ENCODE peak calls at places on chromosomes 13 and 19, in four cellular contexts. One of them, this sample, is unnamed.

GRCh38 chr19:52219611-52220010 is 29.8 kb downstream of the PPP2R1A start:
- DNase-seq in HepG2: no peak
- DNase-seq in breast epithelium: no peak
- DNase-seq in transverse colon: no peak
- DNase-seq in this sample: no peak

GRCh38 chr13:102970542-102970941 is 95.7 kb downstream of the SLC10A2 start:
- DNase-seq in HepG2: no peak
- DNase-seq in transverse colon: no peak
- DNase-seq in breast epithelium: no peak
- DNase-seq in this sample: no peak

GRCh38 chr13:51324714-51325440 is 14.6 kb upstream of the SERPINE3 start:
- DNase-seq in HepG2: no peak
- DNase-seq in transverse colon: no peak
- DNase-seq in breast epithelium: no peak
- DNase-seq in this sample: no peak

GRCh38 chr19:46860846-46861690 is at the start of gene ARHGAP35:
- DNase-seq in transverse colon: peak
- DNase-seq in HepG2: no peak
- DNase-seq in breast epithelium: peak
- DNase-seq in this sample: no peak

GRCh38 chr19:48867119-48867921 is 1.1 kb downstream of the PLEKHA4 start:
- DNase-seq in HepG2: no peak
- DNase-seq in breast epithelium: no peak
- DNase-seq in transverse colon: no peak
- DNase-seq in this sample: no peak

GRCh38 chr13:63381078-63381859 is 1965.6 kb upstream of the PCDH20 start:
- DNase-seq in breast epithelium: no peak
- DNase-seq in transverse colon: no peak
- DNase-seq in HepG2: no peak
- DNase-seq in this sample: no peak

GRCh38 chr19:2477141-2477710 is 1.3 kb downstream of the GADD45B start:
- DNase-seq in transverse colon: peak
- DNase-seq in HepG2: no peak
- DNase-seq in breast epithelium: peak
- DNase-seq in this sample: no peak

GRCh38 chr19:10093295-10094186 is 7.4 kb downstream of the SHFL start:
- DNase-seq in breast epithelium: no peak
- DNase-seq in transverse colon: no peak
- DNase-seq in HepG2: no peak
- DNase-seq in this sample: no peak

GRCh38 chr19:51263808-51264207 is 12.9 kb downstream of the SIGLECL1 start:
- DNase-seq in transverse colon: no peak
- DNase-seq in HepG2: no peak
- DNase-seq in breast epithelium: no peak
- DNase-seq in this sample: no peak

GRCh38 chr19:1699386-1699785 is 47.0 kb upstream of the TCF3 start:
- DNase-seq in transverse colon: no peak
- DNase-seq in HepG2: no peak
- DNase-seq in breast epithelium: no peak
- DNase-seq in this sample: no peak

GRCh38 chr13:23637813-23638212 is 67.6 kb downstream of the TNFRSF19 start:
- DNase-seq in breast epithelium: no peak
- DNase-seq in transverse colon: no peak
- DNase-seq in HepG2: no peak
- DNase-seq in this sample: no peak

GRCh38 chr13:21176982-21177284 is 475 bp downstream of the MRPL57 start:
- DNase-seq in transverse colon: no peak
- DNase-seq in HepG2: no peak
- DNase-seq in breast epithelium: no peak
- DNase-seq in this sample: no peak

GRCh38 chr19:15527705-15528104 is 19.4 kb downstream of the CYP4F22 start:
- DNase-seq in breast epithelium: no peak
- DNase-seq in transverse colon: no peak
- DNase-seq in HepG2: no peak
- DNase-seq in this sample: no peak

GRCh38 chr13:112839347-112840105 is 129.5 kb upstream of the MCF2L start:
- DNase-seq in breast epithelium: no peak
- DNase-seq in transverse colon: no peak
- DNase-seq in HepG2: no peak
- DNase-seq in this sample: no peak

GRCh38 chr19:55084416-55084815 is 8.7 kb downstream of the EPS8L1 start:
- DNase-seq in transverse colon: no peak
- DNase-seq in HepG2: no peak
- DNase-seq in breast epithelium: no peak
- DNase-seq in this sample: no peak

GRCh38 chr13:21034602-21035190 is 26.7 kb downstream of the LATS2 start:
- DNase-seq in HepG2: no peak
- DNase-seq in transverse colon: no peak
- DNase-seq in breast epithelium: no peak
- DNase-seq in this sample: peak

GRCh38 chr19:413756-414420 is 4.9 kb upstream of the C2CD4C start:
- DNase-seq in breast epithelium: no peak
- DNase-seq in transverse colon: no peak
- DNase-seq in HepG2: no peak
- DNase-seq in this sample: no peak

GRCh38 chr19:29662604-29663404 is 2.5 kb upstream of the PLEKHF1 start:
- DNase-seq in breast epithelium: peak
- DNase-seq in transverse colon: peak
- DNase-seq in HepG2: no peak
- DNase-seq in this sample: peak

GRCh38 chr19:8988204-8988603 is 22.0 kb downstream of the MUC16 start:
- DNase-seq in breast epithelium: no peak
- DNase-seq in transverse colon: no peak
- DNase-seq in HepG2: no peak
- DNase-seq in this sample: no peak

GRCh38 chr13:67299731-67300130 is 69.6 kb upstream of the PCDH9 start:
- DNase-seq in transverse colon: no peak
- DNase-seq in breast epithelium: no peak
- DNase-seq in HepG2: no peak
- DNase-seq in this sample: no peak

GRCh38 chr19:43765109-43765876 is 10.5 kb upstream of the SMG9 start:
- DNase-seq in breast epithelium: no peak
- DNase-seq in transverse colon: peak
- DNase-seq in HepG2: peak
- DNase-seq in this sample: peak

GRCh38 chr13:69292789-69293425 is 814.7 kb upstream of the ATXN8OS start:
- DNase-seq in HepG2: no peak
- DNase-seq in transverse colon: no peak
- DNase-seq in breast epithelium: no peak
- DNase-seq in this sample: no peak

GRCh38 chr13:112069063-112069726 is 2.2 kb downstream of the SOX1 start:
- DNase-seq in transverse colon: no peak
- DNase-seq in breast epithelium: no peak
- DNase-seq in HepG2: no peak
- DNase-seq in this sample: no peak

GRCh38 chr13:21014139-21014665 is 47.2 kb downstream of the LATS2 start:
- DNase-seq in HepG2: no peak
- DNase-seq in breast epithelium: no peak
- DNase-seq in transverse colon: no peak
- DNase-seq in this sample: no peak

GRCh38 chr13:79352107-79352506 is 53.9 kb downstream of the RBM26 start:
- DNase-seq in HepG2: no peak
- DNase-seq in breast epithelium: no peak
- DNase-seq in transverse colon: no peak
- DNase-seq in this sample: no peak

DNA sequence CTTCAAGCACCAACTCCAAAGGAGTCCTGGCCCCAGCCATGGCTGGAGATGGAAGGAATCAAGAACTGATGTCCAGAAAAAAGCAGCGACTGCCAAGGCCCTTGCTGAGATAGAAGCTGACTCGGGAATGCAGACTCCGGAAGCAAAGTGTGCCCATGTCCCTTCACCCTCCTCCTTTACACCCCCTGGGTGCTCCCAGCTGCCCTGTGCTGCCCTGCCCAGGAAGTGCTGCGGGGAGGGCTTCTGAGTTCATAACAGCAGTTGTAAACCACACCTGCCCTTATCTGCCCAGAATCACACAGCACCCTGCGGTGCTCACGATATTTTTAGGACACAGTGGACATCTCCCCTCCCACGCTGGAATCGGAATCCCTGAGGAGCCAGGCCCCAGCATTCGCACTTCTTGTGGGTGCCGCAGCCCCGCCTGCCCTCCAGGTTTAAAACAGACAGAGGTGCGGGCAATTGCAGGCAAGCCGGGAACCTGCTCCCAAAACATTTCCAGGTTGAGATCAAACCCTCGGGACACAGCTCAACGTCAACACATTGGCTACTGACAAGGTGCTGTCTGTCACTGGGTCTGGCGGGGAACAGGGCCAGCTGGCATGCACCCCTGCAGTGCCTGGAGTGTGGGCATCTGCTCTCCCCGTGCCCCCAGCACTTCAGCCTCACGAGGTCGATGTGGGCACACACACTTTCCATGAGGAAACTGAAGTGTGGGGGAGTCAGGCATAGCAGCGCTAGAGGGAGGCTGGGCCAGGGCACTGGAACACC is 36.9 kb downstream of the RAB20 start:
- DNase-seq in transverse colon: peak
- DNase-seq in breast epithelium: no peak
- DNase-seq in HepG2: no peak
- DNase-seq in this sample: peak
- TF ChIP-seq POLR2A in transverse colon: peak
- TF ChIP-seq POLR2A in breast epithelium: no peak
- TF ChIP-seq POLR2A in HepG2: no peak
- TF ChIP-seq POLR2A in this sample: peak

DNA sequence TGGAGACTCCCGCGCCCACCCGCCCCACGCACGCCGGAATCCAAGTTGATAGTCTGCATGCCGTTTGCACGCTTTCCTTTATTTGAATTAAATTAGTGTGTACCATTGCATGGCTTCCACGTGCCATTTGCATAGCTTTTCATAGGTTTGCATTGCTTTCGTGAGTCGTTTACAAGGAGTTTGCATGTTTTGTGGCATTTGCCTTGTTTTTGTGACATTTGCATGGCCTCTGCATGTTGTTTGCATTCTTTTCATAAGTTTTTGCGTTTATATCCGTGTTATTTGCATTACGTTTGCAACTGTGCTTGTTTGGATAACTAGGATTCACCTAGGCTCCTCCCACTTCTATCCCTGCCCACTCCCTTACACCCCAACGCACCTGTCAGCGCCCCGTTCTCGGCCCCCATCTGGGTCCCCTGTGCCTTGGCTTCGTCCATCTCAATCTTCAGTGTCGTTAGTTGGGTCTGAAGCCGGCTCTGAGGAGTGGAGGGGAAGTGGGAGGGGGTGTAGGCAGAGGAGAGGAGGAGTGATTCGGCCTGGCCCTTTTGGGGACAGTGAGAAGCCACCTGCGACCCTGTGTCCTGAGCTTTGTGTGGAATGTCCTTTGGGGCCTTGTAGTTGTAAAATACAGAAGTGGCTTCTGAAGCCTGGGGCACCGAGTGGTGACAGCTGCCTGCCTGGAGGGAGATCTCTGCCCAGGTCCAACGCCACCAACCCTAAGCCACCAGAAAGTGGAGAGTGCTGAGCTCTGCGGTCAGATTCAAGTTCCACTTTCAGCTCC is 2.4 kb downstream of the CCDC194 start:
- DNase-seq in transverse colon: peak
- DNase-seq in breast epithelium: no peak
- DNase-seq in HepG2: no peak
- DNase-seq in this sample: no peak
- TF ChIP-seq CTCF in transverse colon: no peak
- TF ChIP-seq CTCF in breast epithelium: no peak
- TF ChIP-seq CTCF in HepG2: no peak
- TF ChIP-seq CTCF in this sample: no peak

GRCh38 chr19:5697022-5697889 is 7.2 kb downstream of the RPL36 start:
- DNase-seq in transverse colon: no peak
- DNase-seq in breast epithelium: no peak
- DNase-seq in HepG2: no peak
- DNase-seq in this sample: peak

GRCh38 chr19:5697890-5698634 is 8.0 kb downstream of the RPL36 start:
- DNase-seq in HepG2: no peak
- DNase-seq in transverse colon: no peak
- DNase-seq in breast epithelium: no peak
- DNase-seq in this sample: no peak

GRCh38 chr19:5694952-5695648 is 5.0 kb downstream of the RPL36 start:
- DNase-seq in transverse colon: no peak
- DNase-seq in breast epithelium: no peak
- DNase-seq in HepG2: no peak
- DNase-seq in this sample: peak

GRCh38 chr19:5695649-5696195 is 5.6 kb downstream of the RPL36 start:
- DNase-seq in breast epithelium: no peak
- DNase-seq in HepG2: no peak
- DNase-seq in transverse colon: no peak
- DNase-seq in this sample: peak

DNA sequence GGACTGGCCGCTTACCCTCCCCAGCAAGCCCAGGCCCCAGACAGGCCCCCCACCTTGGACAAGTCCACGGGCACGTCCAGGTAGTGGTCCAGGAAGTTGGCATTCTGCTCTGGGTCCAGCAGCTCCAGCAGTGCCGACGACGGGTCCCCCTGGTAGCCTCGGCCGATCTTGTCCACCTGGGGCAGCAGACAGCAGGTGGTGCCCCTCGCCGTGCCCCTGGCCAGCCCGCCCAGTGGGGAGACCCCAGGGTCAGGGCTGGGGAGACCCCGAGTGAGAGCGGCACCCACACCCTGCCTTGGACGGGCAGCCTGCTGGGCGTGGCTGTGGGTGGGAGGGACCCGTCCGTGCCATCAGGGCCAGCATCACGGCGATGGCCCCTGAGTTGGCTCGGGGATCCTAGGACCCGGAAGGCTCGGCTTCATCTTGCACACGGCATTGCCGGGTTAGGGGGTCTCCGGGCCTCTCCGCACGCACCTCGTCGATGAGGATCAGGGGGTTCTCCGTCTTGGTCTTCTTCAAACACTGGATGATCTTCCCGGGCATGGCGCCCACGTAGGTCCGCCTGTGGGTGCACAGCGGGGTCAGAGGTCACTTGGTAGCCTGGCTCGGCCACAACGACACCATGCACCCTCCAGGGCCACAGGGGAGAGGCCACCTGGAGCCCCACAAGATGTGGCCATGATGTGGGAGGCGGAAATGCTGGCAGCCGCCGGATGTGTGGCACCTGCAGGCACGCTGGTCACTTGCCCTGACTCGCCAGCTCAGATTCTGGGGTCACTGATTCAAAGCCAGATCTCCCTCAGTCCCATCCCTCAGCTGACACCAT is 6.3 kb downstream of the RPL36 start:
- DNase-seq in breast epithelium: no peak
- DNase-seq in HepG2: no peak
- DNase-seq in transverse colon: no peak
- DNase-seq in this sample: peak
- TF ChIP-seq POLR2AphosphoS5 in breast epithelium: no peak
- TF ChIP-seq POLR2AphosphoS5 in HepG2: no peak
- TF ChIP-seq POLR2AphosphoS5 in transverse colon: no peak
- TF ChIP-seq POLR2AphosphoS5 in this sample: no peak

DNA sequence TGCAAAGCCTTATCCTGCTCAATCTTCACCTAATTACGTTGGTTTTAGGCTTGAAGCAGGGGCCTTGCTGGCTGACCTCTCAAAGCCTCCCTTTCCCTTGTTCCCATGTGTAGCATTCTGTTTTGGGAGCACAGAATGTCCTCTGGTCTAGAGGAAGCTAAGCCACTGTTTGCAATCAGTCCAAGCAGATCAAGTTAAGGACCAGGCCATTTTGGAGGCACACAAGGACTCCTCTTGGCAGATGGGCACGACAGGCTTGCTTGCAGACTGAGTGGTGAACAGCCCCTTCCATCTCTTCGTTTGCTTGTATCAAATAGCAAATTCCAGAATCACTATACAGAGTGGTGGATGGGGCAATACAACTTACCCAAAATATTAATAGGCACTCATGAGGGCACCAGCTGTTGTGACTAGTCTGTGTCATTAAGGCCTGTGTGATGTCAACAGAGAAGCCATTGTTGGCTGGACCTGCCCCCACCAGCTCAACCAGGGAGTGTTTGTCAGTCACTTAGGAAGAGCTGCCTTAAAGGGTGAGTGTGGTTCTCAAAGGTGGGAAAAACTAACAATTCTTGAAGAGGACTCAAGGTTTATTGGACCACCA is 215.5 kb upstream of the SERP2 start:
- DNase-seq in breast epithelium: no peak
- DNase-seq in transverse colon: no peak
- DNase-seq in HepG2: no peak
- DNase-seq in this sample: no peak
- TF ChIP-seq POLR2A in breast epithelium: no peak
- TF ChIP-seq POLR2A in transverse colon: no peak
- TF ChIP-seq POLR2A in HepG2: no peak
- TF ChIP-seq POLR2A in this sample: no peak

This sample was measured in sigmoid colon.